ENCODE peak calls at places on chromosomes 1 and 21, in seven cellular contexts. G is AG04450, J is heart left ventricle, U is mesendoderm, H is right cardiac atrium, R is uterus, X is left ventricle myocardium inferior. O is an unnamed sample.

GRCh38 chr1:52142220-52143153 is 598 bp downstream of the ZFYVE9 start:
- DNase-seq in G (no peak), U (peak), X (peak), H (peak), R (peak), J (peak), O (peak)

GRCh38 chr1:188386161-188386560 is 1557.4 kb downstream of the PLA2G4A start:
- DNase-seq in G (no peak), J (no peak), U (peak), H (no peak), X (no peak), R (no peak), O (no peak)

GRCh38 chr1:36739703-36740289 is 257.1 kb upstream of the CSF3R start:
- DNase-seq in R (no peak), X (no peak), U (no peak), J (no peak), H (no peak), G (no peak), O (no peak)

GRCh38 chr1:83901547-83902155 is 97.3 kb downstream of the TTLL7 start:
- DNase-seq in U (no peak), H (no peak), J (no peak), G (peak), R (no peak), X (no peak), O (no peak)

GRCh38 chr1:187157552-187157951 is 328.8 kb downstream of the PLA2G4A start:
- DNase-seq in U (peak), J (no peak), H (no peak), R (no peak), G (no peak), X (no peak), O (no peak)

GRCh38 chr1:107927815-107928214 is 37.2 kb downstream of the VAV3 start:
- DNase-seq in G (no peak), U (no peak), H (no peak), R (no peak), J (no peak), X (no peak), O (no peak)

GRCh38 chr1:18637553-18637960 is 6.9 kb downstream of the PAX7 start:
- DNase-seq in J (no peak), X (no peak), R (no peak), H (no peak), U (no peak), G (no peak), O (no peak)

GRCh38 chr1:34415140-34415539 is 238.4 kb downstream of the C1orf94 start:
- DNase-seq in R (no peak), G (no peak), X (no peak), H (no peak), J (no peak), U (no peak), O (no peak)

DNA sequence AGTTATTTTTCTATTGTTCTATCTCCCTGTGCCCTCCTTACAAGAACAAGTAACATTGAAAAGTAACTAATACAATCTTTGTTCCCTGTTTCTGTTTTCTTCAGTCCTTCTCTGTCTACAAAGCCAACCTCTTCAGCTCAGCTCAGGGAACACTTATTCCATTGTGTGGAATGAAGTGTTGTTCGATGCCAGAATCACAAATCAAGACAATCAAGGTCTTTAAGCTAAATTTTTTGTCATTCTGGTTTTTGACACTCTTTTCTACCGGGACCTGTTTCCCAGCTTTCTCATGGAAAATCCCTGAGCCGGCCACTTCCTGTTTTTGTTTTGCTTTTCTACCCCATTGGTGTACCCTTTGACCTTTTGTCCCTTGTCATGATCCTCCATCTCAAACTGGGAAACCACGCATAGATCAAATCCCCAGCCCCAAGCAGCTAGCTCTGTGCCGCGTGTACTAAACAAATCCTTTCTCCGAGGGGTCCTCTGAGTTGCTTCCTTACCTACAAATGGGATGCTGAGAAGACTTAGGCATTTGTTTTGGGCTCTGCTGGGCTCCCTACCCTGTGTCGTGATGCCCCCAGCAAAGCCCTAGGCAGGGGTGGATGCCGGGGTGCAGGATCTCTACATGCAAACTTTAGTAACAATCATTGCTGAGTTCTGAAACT is 141.8 kb downstream of the TOMM20 start:
- DNase-seq in X (no peak), H (no peak), G (no peak), J (no peak), R (no peak), U (peak), O (no peak)
- H3K27ac ChIP-seq in X (peak), H (peak), G (peak), J (peak), R (peak), U (peak), O (peak)

DNA sequence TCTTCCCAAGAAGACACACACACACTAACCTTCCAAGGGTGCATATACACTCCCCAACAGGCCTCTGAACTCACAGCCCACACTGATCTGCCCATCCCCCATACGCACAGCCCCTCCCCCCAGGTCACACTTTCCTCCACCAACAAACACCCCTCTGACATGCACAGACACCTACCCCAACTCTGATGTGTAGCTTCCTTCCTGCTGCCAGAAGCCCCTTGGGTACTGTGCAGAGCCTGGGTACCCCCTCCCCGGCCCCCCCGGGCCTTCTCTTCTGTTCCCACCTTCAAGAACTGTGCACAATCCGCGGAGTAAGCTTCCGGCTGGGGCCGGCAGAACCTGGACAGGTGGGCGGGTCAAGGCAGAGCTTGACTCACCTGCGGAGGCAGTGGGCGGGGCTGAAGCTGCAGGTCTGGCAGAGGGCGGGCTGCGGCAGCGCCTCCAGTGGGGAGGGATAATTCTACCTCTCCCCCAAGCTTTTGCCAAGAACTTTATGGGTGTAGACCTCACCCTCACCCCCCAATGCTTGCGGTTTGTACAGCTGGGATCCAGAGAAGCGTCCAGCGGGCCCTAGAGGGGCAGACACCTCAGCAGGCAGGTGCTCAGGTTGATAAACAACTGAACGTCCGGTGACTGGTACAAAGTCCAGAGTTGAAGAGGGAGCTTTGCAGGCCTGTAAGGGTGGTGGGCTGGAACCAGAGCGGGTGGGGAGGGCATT is at the start of gene C1orf210:
- DNase-seq in J (no peak), H (no peak), R (no peak), G (no peak), X (no peak), U (peak), O (peak)
- H3K27ac ChIP-seq in J (no peak), H (no peak), R (no peak), G (no peak), X (no peak), U (no peak), O (peak)

GRCh38 chr1:61131248-61131647 is 48.9 kb downstream of the NFIA start:
- DNase-seq in G (no peak), H (no peak), X (no peak), U (no peak), R (no peak), J (no peak), O (no peak)
- H3K27ac ChIP-seq in G (no peak), H (no peak), X (peak), U (no peak), R (no peak), J (peak), O (no peak)

DNA sequence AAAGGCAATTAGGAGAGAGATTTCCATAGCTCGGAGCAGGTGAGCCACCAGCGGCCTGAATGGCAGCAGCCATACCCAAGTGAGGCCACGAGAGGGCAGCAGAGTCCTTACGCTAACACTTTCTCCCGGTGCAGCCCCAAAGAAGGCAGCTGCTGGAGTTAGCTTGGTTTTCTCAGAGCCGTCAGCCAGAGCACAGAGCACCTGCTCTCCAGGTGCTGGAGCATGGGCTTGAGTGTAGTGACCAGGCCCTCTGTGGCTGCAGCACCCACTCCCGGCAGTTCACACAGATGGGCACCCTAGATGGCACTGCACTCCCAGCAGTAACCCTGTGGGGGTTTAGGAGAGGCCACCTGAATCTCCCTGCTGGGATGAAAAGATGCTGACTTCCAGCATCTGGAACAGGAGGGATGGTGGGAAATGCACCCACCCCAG is 45.8 kb downstream of the TMCC2 start:
- DNase-seq in G (no peak), R (peak), X (peak), U (peak), H (peak), J (peak), O (peak)
- H3K27ac ChIP-seq in G (no peak), R (no peak), X (no peak), U (no peak), H (no peak), J (no peak), O (peak)

GRCh38 chr21:39452207-39452964 is 616 bp downstream of the SH3BGR start:
- DNase-seq in J (no peak), X (no peak), G (no peak), U (no peak), H (no peak), R (no peak), O (no peak)
- H3K27ac ChIP-seq in J (peak), X (peak), G (no peak), U (peak), H (peak), R (no peak), O (peak)

GRCh38 chr21:46498335-46499050 is 39.8 kb downstream of the DIP2A start:
- DNase-seq in J (no peak), X (no peak), U (no peak), H (no peak), R (no peak), G (no peak), O (no peak)
- H3K27ac ChIP-seq in J (no peak), X (no peak), U (no peak), H (no peak), R (no peak), G (no peak), O (no peak)

DNA sequence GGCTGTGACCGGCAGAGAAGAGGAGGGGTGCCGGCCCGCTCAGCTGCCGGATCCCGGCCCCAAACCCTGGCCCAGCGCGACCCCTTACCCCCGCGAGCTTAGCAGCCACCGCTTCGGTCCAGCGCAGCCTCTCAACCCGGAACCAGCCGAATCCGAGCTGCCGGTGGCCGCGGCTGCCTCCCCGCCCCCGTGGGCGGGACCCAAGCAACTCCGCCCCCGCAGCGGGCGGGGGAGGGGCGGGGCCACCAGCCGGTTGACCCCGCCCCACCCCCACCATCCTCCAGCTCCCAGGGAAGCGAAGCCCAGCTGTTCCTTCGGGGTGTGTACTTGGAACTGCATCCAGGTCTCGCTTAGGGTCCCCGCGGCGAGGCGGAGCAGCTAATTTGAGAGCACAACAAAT is at the start of gene TRIM62:
- DNase-seq in R (peak), J (peak), G (peak), U (peak), H (peak), X (peak), O (peak)
- H3K27ac ChIP-seq in R (peak), J (peak), G (peak), U (no peak), H (peak), X (peak), O (no peak)

DNA sequence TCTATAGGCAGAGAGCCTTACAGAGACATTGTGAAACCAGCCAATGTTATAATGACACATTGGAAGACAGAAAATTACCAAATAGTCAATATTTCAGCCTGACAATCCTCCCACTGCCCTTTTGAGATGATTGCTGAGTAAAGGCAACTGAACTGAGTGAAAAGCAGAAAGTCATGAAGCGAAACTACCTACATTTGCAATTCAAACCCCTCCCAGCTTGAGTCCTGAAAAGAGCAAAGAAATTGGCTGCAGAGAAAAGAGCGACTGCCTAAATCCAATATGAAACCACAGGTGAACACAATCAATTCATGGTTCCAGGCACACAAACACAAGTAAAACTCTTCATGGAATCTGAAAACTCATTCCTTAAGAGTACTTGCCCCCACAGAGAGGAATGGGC is 143.4 kb upstream of the CHRM3 start:
- DNase-seq in J (no peak), H (no peak), G (no peak), R (no peak), X (no peak), U (peak), O (no peak)
- H3K27ac ChIP-seq in J (no peak), H (no peak), G (no peak), R (no peak), X (no peak), U (no peak), O (no peak)